ENCODE peak calls at places on chromosomes 16 and 17, in nine cellular contexts. P is activated CD8-positive, alpha-beta T cell treated with anti-CD3 and anti-CD28 coated beads, Interleukin-2, amount 10 ng/mL, durations not matched to agents 7 days and 5 days; Y is prostate gland; L is amniotic epithelial cell; T is activated effector memory CD4-positive, alpha-beta T cell treated with Interleukin-2 at 50 U/mL for 16 hours; D is effector CD4-positive, alpha-beta T cell; J is psoas muscle; Q is putamen; N is foreskin keratinocyte. G is an unnamed sample.

GRCh38 chr17:60392845-60393702 is 1.1 kb upstream of the USP32 start:
- DNase-seq in L (peak), Q (peak), T (peak), D (no peak), P (peak), Y (peak), N (no peak), J (no peak), G (no peak)

GRCh38 chr17:63881935-63882601 is at the start of gene GH2:
- DNase-seq in N (peak), Q (no peak), T (peak), L (peak), D (peak), P (peak), J (no peak), Y (peak), G (peak)

GRCh38 chr17:30074726-30075125 is 41.9 kb upstream of the NSRP1 start:
- DNase-seq in T (no peak), Q (no peak), L (peak), J (no peak), N (peak), D (no peak), Y (no peak), P (no peak), G (no peak)

GRCh38 chr16:24685539-24686432 is 43.7 kb upstream of the TNRC6A start:
- DNase-seq in Q (peak), J (peak), L (peak), P (no peak), Y (no peak), T (no peak), D (no peak), N (no peak), G (peak)

GRCh38 chr17:15502315-15503112 is 35.1 kb upstream of the CDRT4 start:
- DNase-seq in L (peak), P (peak), J (peak), T (peak), D (peak), Q (peak), N (no peak), Y (peak), G (peak)

GRCh38 chr16:11249233-11250061 is 6.6 kb downstream of the SOCS1 start:
- DNase-seq in Y (no peak), T (no peak), Q (no peak), D (no peak), L (no peak), N (no peak), P (peak), J (no peak), G (no peak)

GRCh38 chr17:15973834-15974233 is 25.7 kb downstream of the ZSWIM7 start:
- DNase-seq in P (no peak), J (no peak), Y (no peak), D (no peak), L (no peak), Q (no peak), T (no peak), N (no peak), G (no peak)

GRCh38 chr17:72852267-72852945 is 240.1 kb downstream of the SLC39A11 start:
- DNase-seq in J (no peak), L (no peak), Y (no peak), N (no peak), Q (no peak), T (no peak), P (no peak), D (no peak), G (no peak)

GRCh38 chr16:85844169-85844481 is 44.6 kb downstream of the COX4I1 start:
- DNase-seq in D (no peak), Y (no peak), T (no peak), Q (no peak), N (no peak), J (no peak), P (no peak), L (no peak), G (no peak)

GRCh38 chr16:47073223-47074155 is 70.3 kb downstream of the NETO2 start:
- DNase-seq in P (no peak), L (no peak), D (no peak), J (no peak), Q (no peak), N (no peak), Y (no peak), T (no peak), G (no peak)